ENCODE peak calls at places on chromosomes 6 and 20, in five cellular contexts. Q, V, Z, I and G are unnamed samples.

GRCh38 chr6:169185692-169186485 is 67.8 kb downstream of the THBS2 start:
- DNase-seq in Q (no peak), V (no peak), Z (no peak), I (no peak), G (no peak)

GRCh38 chr6:146770275-146770964 is 171.6 kb downstream of the ADGB start:
- DNase-seq in Q (no peak), V (no peak), Z (no peak), I (no peak), G (no peak)

GRCh38 chr6:144252289-144252688 is 32.8 kb upstream of the UTRN start:
- DNase-seq in Q (no peak), V (no peak), Z (no peak), I (no peak), G (no peak)

GRCh38 chr20:59439243-59439642 is 138.8 kb downstream of the EDN3 start:
- DNase-seq in Q (no peak), V (no peak), Z (no peak), I (no peak), G (no peak)

GRCh38 chr20:48687097-48687800 is 140.6 kb downstream of the PREX1 start:
- DNase-seq in Q (no peak), V (no peak), Z (no peak), I (no peak), G (no peak)

GRCh38 chr20:19583532-19584175 is 174.4 kb upstream of the RIN2 start:
- DNase-seq in Q (peak), V (peak), Z (peak), I (peak), G (peak)

GRCh38 chr6:41939091-41939847 is 2.3 kb downstream of the CCND3 start:
- DNase-seq in Q (peak), V (peak), Z (no peak), I (peak), G (peak)

GRCh38 chr6:38784506-38785235 is 69.6 kb downstream of the DNAH8 start:
- DNase-seq in Q (no peak), V (no peak), Z (no peak), I (no peak), G (peak)

GRCh38 chr20:31605902-31606677 is 1.0 kb downstream of the ID1 start:
- DNase-seq in Q (peak), V (peak), Z (no peak), I (peak), G (no peak)

GRCh38 chr6:25010917-25011625 is 75.3 kb upstream of the RIPOR2 start:
- DNase-seq in Q (no peak), V (no peak), Z (no peak), I (no peak), G (peak)

GRCh38 chr6:36829919-36830544 is 9.2 kb downstream of the CPNE5 start:
- DNase-seq in Q (peak), V (no peak), Z (peak), I (peak), G (peak)

GRCh38 chr20:12406978-12407377 is 489.3 kb downstream of the BTBD3 start:
- DNase-seq in Q (no peak), V (no peak), Z (no peak), I (no peak), G (no peak)

GRCh38 chr6:55578537-55579363 is at the start of gene HMGCLL1:
- DNase-seq in Q (no peak), V (peak), Z (no peak), I (peak), G (no peak)

GRCh38 chr6:150323205-150323604 is 45.6 kb upstream of the IYD start:
- DNase-seq in Q (no peak), V (no peak), Z (no peak), I (no peak), G (no peak)

GRCh38 chr6:26141378-26141901 is 54.2 kb downstream of the HFE start:
- DNase-seq in Q (no peak), V (no peak), Z (no peak), I (no peak), G (no peak)

GRCh38 chr6:110456694-110457093 is 19.7 kb downstream of the SLC22A16 start:
- DNase-seq in Q (no peak), V (no peak), Z (no peak), I (no peak), G (no peak)

GRCh38 chr6:158817298-158818007 is 1.7 kb downstream of the EZR start:
- DNase-seq in Q (peak), V (no peak), Z (peak), I (no peak), G (peak)

GRCh38 chr20:33211817-33212424 is 5.2 kb upstream of the BPIFA3 start:
- DNase-seq in Q (no peak), V (peak), Z (no peak), I (no peak), G (peak)

GRCh38 chr20:32157611-32158010 is 48.1 kb downstream of the TM9SF4 start:
- DNase-seq in Q (no peak), V (no peak), Z (no peak), I (no peak), G (no peak)

GRCh38 chr20:20085071-20085470 is 32.7 kb downstream of the CFAP61 start:
- DNase-seq in Q (no peak), V (no peak), Z (no peak), I (peak), G (no peak)

GRCh38 chr6:112571486-112571885 is 224.4 kb downstream of the RFPL4B start:
- DNase-seq in Q (peak), V (no peak), Z (no peak), I (no peak), G (peak)

GRCh38 chr6:5562277-5562676 is 301.0 kb downstream of the FARS2 start:
- DNase-seq in Q (no peak), V (no peak), Z (no peak), I (no peak), G (no peak)

GRCh38 chr20:53957421-53958172 is 112.8 kb downstream of the BCAS1 start:
- DNase-seq in Q (no peak), V (no peak), Z (no peak), I (no peak), G (peak)

GRCh38 chr6:106560966-106561740 is 68.1 kb downstream of the RTN4IP1 start:
- DNase-seq in Q (no peak), V (no peak), Z (no peak), I (no peak), G (peak)

GRCh38 chr6:78629154-78629721 is 238.1 kb upstream of the IRAK1BP1 start:
- DNase-seq in Q (peak), V (no peak), Z (no peak), I (no peak), G (no peak)

GRCh38 chr20:32116079-32116521 is 6.6 kb downstream of the TM9SF4 start:
- DNase-seq in Q (no peak), V (no peak), Z (no peak), I (no peak), G (peak)

GRCh38 chr6:125913864-125914351 is 42.7 kb upstream of the HINT3 start:
- DNase-seq in Q (no peak), V (no peak), Z (no peak), I (no peak), G (peak)

GRCh38 chr20:63064310-63064709 is 57.5 kb upstream of the BHLHE23 start:
- DNase-seq in Q (no peak), V (no peak), Z (no peak), I (peak), G (no peak)

GRCh38 chr6:11462742-11463414 is 74.7 kb upstream of the TMEM170B start:
- DNase-seq in Q (no peak), V (no peak), Z (no peak), I (no peak), G (no peak)

GRCh38 chr6:70686548-70687133 is 19.0 kb downstream of the SMAP1 start:
- DNase-seq in Q (no peak), V (no peak), Z (peak), I (no peak), G (peak)

GRCh38 chr20:53124803-53125202 is 152.6 kb downstream of the TSHZ2 start:
- DNase-seq in Q (no peak), V (no peak), Z (no peak), I (no peak), G (no peak)

GRCh38 chr20:16260911-16261310 is 312.3 kb downstream of the KIF16B start:
- DNase-seq in Q (no peak), V (no peak), Z (no peak), I (no peak), G (peak)

GRCh38 chr6:23420659-23421350 is 705.2 kb upstream of the NRSN1 start:
- DNase-seq in Q (no peak), V (no peak), Z (no peak), I (no peak), G (no peak)

GRCh38 chr6:33286946-33287914 is 1.8 kb downstream of the WDR46 start:
- DNase-seq in Q (no peak), V (no peak), Z (no peak), I (no peak), G (no peak)

GRCh38 chr6:156189714-156190113 is 587.5 kb upstream of the ARID1B start:
- DNase-seq in Q (no peak), V (no peak), Z (no peak), I (no peak), G (no peak)

GRCh38 chr6:148140772-148141557 is 201.7 kb upstream of the SASH1 start:
- DNase-seq in Q (no peak), V (no peak), Z (no peak), I (no peak), G (no peak)

GRCh38 chr6:133787859-133788505 is 100.9 kb upstream of the TCF21 start:
- DNase-seq in Q (no peak), V (no peak), Z (no peak), I (no peak), G (no peak)

GRCh38 chr6:170272341-170273065 is 18.4 kb downstream of the DLL1 start:
- DNase-seq in Q (no peak), V (no peak), Z (no peak), I (peak), G (no peak)
- H3K4me3 ChIP-seq in Q (no peak), V (no peak), Z (no peak), I (no peak), G (no peak)

GRCh38 chr6:88472731-88473130 is 306.6 kb upstream of the CNR1 start:
- DNase-seq in Q (no peak), V (no peak), Z (no peak), I (no peak), G (no peak)
- TF ChIP-seq CTCF in Q (no peak), V (no peak), Z (no peak), I (no peak), G (no peak)

GRCh38 chr20:34706022-34706875 is 2.1 kb downstream of the TP53INP2 start:
- DNase-seq in Q (no peak), V (no peak), Z (no peak), I (no peak), G (no peak)
- H3K4me3 ChIP-seq in Q (no peak), V (no peak), Z (no peak), I (peak), G (no peak)

GRCh38 chr20:40687384-40688128 is 1.5 kb downstream of the MAFB start:
- DNase-seq in Q (peak), V (peak), Z (peak), I (peak), G (no peak)
- TF ChIP-seq CTCF in Q (no peak), V (no peak), Z (no peak), I (no peak), G (no peak)